ENCODE peak calls at places on chromosomes 1 and 21, in four cellular contexts. H is neuronal stem cell, P is IMR-90, N is trophoblast cell. S is an unnamed sample.

GRCh38 chr1:207841907-207842306 is 69.0 kb downstream of the CD34 start:
- DNase-seq in N (no peak), H (no peak), P (no peak), S (no peak)

GRCh38 chr1:66998972-66999371 is 55.0 kb downstream of the SLC35D1 start:
- DNase-seq in N (no peak), H (no peak), P (peak), S (no peak)

GRCh38 chr1:83102630-83103071 is 896.3 kb downstream of the TTLL7 start:
- DNase-seq in P (peak), N (peak), H (peak), S (peak)

GRCh38 chr1:166874464-166874863 is 1.6 kb downstream of the TADA1 start:
- DNase-seq in N (no peak), H (no peak), P (no peak), S (no peak)

GRCh38 chr1:21077085-21077484 is 99.6 kb downstream of the EIF4G3 start:
- DNase-seq in N (no peak), P (peak), H (no peak), S (peak)

GRCh38 chr1:50861742-50862141 is 98.3 kb downstream of the FAF1 start:
- DNase-seq in N (no peak), H (no peak), P (no peak), S (no peak)

GRCh38 chr1:156241311-156241811 is 623 bp upstream of the BGLAP start:
- DNase-seq in P (peak), N (no peak), H (no peak), S (peak)

GRCh38 chr1:228964178-228964819 is 229.0 kb downstream of the RHOU start:
- DNase-seq in N (peak), H (no peak), P (peak), S (peak)

GRCh38 chr1:55321947-55322346 is 106.8 kb upstream of the USP24 start:
- DNase-seq in H (no peak), N (no peak), P (peak), S (peak)

GRCh38 chr1:170604065-170604464 is 59.9 kb upstream of the PRRX1 start:
- DNase-seq in P (peak), N (no peak), H (no peak), S (no peak)

GRCh38 chr1:34500451-34500850 is 254.4 kb upstream of the GJB5 start:
- DNase-seq in H (peak), P (no peak), N (no peak), S (no peak)

GRCh38 chr1:54329337-54329954 is 76.7 kb downstream of the SSBP3 start:
- DNase-seq in P (no peak), N (no peak), H (no peak), S (peak)

GRCh38 chr1:241551759-241552638 is 19.8 kb downstream of the KMO start:
- DNase-seq in P (peak), N (no peak), H (no peak), S (no peak)

GRCh38 chr1:75932304-75932703 is at the start of gene ASB17:
- DNase-seq in N (no peak), H (no peak), P (no peak), S (no peak)

GRCh38 chr1:223662943-223663342 is 2.6 kb downstream of the CAPN8 start:
- DNase-seq in P (no peak), H (no peak), N (no peak), S (no peak)

GRCh38 chr1:233518344-233518743 is 95.6 kb upstream of the KCNK1 start:
- DNase-seq in N (no peak), P (no peak), H (peak), S (peak)

GRCh38 chr21:44999428-44999971 is 59.7 kb downstream of the SLX9 start:
- DNase-seq in H (no peak), P (no peak), N (no peak), S (no peak)

GRCh38 chr1:246760426-246761347 is 36.5 kb downstream of the SCCPDH start:
- DNase-seq in P (no peak), H (no peak), N (no peak), S (no peak)

GRCh38 chr1:16075337-16076002 is 2.0 kb upstream of the FAM131C start:
- DNase-seq in H (no peak), P (peak), N (no peak), S (peak)

GRCh38 chr1:113217447-113218208 is 144.6 kb downstream of the LRIG2 start:
- DNase-seq in N (no peak), P (no peak), H (no peak), S (peak)

GRCh38 chr21:36834192-36834591 is 132.3 kb downstream of the HLCS start:
- DNase-seq in N (no peak), H (no peak), P (no peak), S (no peak)

GRCh38 chr1:164587617-164588367 is 28.8 kb downstream of the PBX1 start:
- DNase-seq in H (no peak), N (no peak), P (no peak), S (no peak)

GRCh38 chr1:117045644-117046043 is 14.5 kb upstream of the TTF2 start:
- DNase-seq in P (no peak), H (no peak), N (no peak), S (no peak)

GRCh38 chr1:205396972-205397616 is 24.8 kb downstream of the LEMD1 start:
- DNase-seq in P (peak), H (peak), N (no peak), S (peak)

GRCh38 chr1:207302618-207303408 is 18.7 kb upstream of the CD55 start:
- DNase-seq in H (no peak), P (no peak), N (no peak), S (no peak)

GRCh38 chr1:206691604-206692003 is 6.9 kb downstream of the MAPKAPK2 start:
- DNase-seq in N (no peak), P (peak), H (no peak), S (peak)

GRCh38 chr21:31447477-31447876 is 103.4 kb upstream of the TIAM1 start:
- DNase-seq in N (peak), P (peak), H (no peak), S (peak)

GRCh38 chr1:180927348-180927747 is 14.7 kb downstream of the KIAA1614 start:
- DNase-seq in P (no peak), N (no peak), H (no peak), S (no peak)

GRCh38 chr1:33433509-33434362 is 2.8 kb upstream of the PHC2 start:
- DNase-seq in P (peak), H (no peak), N (peak), S (peak)

GRCh38 chr1:31955917-31956736 is 18.0 kb upstream of the PTP4A2 start:
- DNase-seq in H (no peak), P (peak), N (peak), S (peak)
- H2BK5ac ChIP-seq in H (no peak), P (peak), N (peak), S (peak)

DNA sequence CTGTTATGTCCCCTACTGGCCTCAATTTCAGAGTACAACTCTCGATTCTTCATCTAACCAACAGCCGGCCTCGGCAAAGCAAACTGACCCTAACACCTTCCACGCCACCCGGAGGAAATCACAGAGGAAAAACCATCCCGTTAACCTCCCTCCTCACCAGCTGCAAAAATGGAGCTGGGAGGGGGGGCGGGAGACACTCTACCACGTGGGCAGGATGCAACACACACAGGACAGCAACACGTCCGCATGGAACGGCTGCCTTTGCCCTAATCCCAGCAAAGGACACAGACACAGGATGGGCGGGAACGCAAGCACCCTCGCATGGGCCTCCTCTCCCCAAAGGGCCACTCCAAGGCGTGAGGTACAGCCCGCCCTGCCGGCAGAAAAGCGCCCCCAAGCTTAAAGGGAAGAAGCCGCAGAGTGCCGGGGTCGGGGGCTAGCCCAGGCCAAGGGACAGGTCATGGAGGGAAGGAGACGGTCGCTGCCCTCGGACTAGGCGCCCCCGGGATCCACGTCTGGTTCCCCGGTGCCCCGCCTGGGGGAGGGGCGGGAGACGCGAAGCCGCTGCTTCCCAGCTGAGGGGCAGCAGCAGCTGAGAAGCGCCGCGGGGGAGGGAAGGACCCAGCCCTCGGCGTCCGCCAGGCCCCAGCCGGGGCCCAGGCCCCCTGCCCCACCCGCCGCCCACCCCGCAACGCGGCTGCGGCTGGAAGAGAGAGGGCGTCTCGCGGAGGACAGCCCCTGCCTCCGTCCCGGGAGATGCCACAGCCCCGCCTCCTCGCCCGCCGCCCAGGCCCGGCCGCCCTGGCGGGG is 590 bp downstream of the FOXJ3 start:
- DNase-seq in N (peak), H (peak), P (peak), S (peak)
- H3K4ac ChIP-seq in N (peak), H (no peak), P (peak), S (peak)

DNA sequence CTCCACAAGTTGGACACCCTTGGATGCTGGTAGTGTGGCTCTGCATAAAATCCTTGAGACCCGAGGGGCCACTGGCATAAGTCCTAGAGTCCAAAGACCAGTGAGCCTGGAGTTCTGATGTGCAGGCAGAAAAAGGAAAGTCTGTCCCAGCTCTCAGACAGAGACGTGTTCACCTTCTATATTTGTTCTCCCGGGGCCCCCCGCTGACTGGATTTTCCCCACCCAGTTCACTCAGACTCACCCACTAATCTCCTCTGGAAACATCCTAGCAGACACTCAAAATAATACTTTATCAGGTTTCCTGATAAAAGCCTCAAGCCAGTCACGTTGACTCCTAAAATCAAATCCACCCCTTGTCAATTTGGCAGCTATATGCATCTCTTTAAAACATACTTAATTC is 1084.2 kb upstream of the NCAM2 start:
- DNase-seq in P (no peak), N (no peak), H (no peak), S (no peak)
- H2BK5ac ChIP-seq in P (no peak), N (no peak), H (no peak), S (no peak)

DNA sequence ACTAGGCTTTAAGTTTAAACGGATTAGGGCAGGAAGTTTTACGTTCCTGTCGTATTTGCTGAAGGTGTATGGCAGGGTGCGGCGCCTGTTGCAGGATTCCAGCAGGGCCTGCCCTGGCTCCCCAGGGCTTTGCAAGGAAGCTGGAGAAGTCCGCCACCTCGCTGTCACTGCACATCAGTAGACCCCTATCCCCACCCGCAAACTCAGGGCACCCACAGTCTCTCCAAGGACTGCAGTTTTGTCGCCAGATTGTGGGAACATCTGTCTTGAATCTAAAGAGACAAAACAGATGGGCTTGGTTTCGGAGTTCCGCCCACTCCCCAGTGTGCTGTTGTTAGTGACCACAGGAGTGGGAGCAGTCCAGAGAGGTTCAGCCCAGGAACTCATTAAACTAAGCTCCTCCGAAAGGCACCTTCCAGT is 110.9 kb downstream of the CDC7 start:
- DNase-seq in P (no peak), H (peak), N (peak), S (no peak)
- H3K4ac ChIP-seq in P (no peak), H (no peak), N (no peak), S (peak)

DNA sequence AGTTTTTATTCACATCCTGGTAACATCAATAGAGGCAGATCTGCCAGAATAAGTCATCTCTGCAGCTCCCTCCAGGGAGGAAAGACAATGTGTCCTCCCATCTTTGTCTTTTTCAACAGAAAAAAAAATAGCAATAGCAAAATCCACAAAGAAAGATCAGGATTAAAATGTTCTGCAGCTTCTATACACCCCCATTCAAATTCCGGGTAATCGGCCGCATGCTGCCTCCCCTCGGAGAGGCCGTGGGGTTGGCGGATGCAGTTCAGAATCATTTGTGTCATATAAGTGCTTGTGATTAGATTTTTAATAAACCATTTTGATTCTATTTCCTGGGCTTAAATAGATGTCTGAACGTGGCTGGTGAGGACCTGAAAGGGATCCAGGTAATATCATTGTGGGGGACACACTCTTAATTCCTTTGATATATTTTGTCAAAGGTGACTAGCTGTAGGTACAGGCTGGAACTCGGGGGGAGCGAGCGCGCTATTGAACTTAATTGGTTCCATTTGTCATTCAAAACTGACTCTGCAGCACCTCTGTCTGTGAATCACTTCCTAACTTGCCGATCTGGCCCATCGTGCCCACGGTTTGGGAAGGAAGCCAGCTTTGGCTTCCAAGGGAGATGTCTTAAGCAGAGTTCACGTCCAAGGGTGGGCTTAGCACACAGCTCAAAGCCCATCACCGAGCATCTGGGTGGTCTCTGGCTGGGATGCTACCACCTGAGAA is 85.6 kb upstream of the ARHGEF16 start:
- DNase-seq in H (no peak), N (no peak), P (no peak), S (no peak)
- H2BK5ac ChIP-seq in H (no peak), N (no peak), P (no peak), S (no peak)

S was measured in mesenchymal stem cell.